ENCODE peak calls at places on chromosomes 4 and X, in four cellular contexts. L, G, V and O are unnamed samples.

GRCh38 chrX:115957862-115958490 is 212.6 kb upstream of the AGTR2 start:
- DNase-seq in L (no peak), G (peak), V (no peak), O (no peak)

GRCh38 chr4:24364852-24365251 is 219.5 kb downstream of the DHX15 start:
- DNase-seq in L (no peak), G (no peak), V (no peak), O (no peak)

GRCh38 chr4:185662030-185662778 is 126.9 kb upstream of the PDLIM3 start:
- DNase-seq in L (no peak), G (no peak), V (no peak), O (no peak)

GRCh38 chr4:25908491-25908901 is 5.5 kb upstream of the SMIM20 start:
- DNase-seq in L (no peak), G (peak), V (peak), O (no peak)

GRCh38 chr4:68209003-68209402 is 36.5 kb downstream of the TMPRSS11B start:
- DNase-seq in L (no peak), G (no peak), V (no peak), O (no peak)

GRCh38 chrX:68072016-68072415 is 361.3 kb downstream of the OPHN1 start:
- DNase-seq in L (no peak), G (no peak), V (no peak), O (no peak)

GRCh38 chrX:7514871-7515599 is 327.9 kb upstream of the VCX start:
- DNase-seq in L (no peak), G (no peak), V (no peak), O (no peak)

GRCh38 chr4:132396636-132397035 is 752.5 kb upstream of the PCDH10 start:
- DNase-seq in L (no peak), G (no peak), V (no peak), O (no peak)

GRCh38 chrX:16868920-16869319 is 1.2 kb downstream of the RBBP7 start:
- DNase-seq in L (no peak), G (no peak), V (no peak), O (no peak)

GRCh38 chrX:10818651-10819050 is 198.3 kb upstream of the MID1 start:
- DNase-seq in L (no peak), G (no peak), V (no peak), O (no peak)

GRCh38 chrX:76987381-76987780 is 459.8 kb upstream of the FGF16 start:
- DNase-seq in L (no peak), G (no peak), V (no peak), O (no peak)

GRCh38 chr4:21697583-21697982 is 251.0 kb downstream of the KCNIP4 start:
- DNase-seq in L (no peak), G (no peak), V (no peak), O (peak)

GRCh38 chrX:136147966-136148365 is 633 bp downstream of the FHL1 start:
- DNase-seq in L (no peak), G (no peak), V (no peak), O (peak)

GRCh38 chr4:177108708-177109107 is 201.0 kb upstream of the NEIL3 start:
- DNase-seq in L (no peak), G (no peak), V (no peak), O (no peak)

GRCh38 chr4:7390906-7391636 is 43.7 kb downstream of the PSAPL1 start:
- DNase-seq in L (no peak), G (no peak), V (no peak), O (no peak)

GRCh38 chr4:4311193-4311592 is 21.1 kb downstream of the ZBTB49 start:
- DNase-seq in L (no peak), G (no peak), V (no peak), O (no peak)

GRCh38 chrX:39750798-39751197 is 347.0 kb downstream of the BCOR start:
- DNase-seq in L (no peak), G (no peak), V (no peak), O (no peak)

GRCh38 chrX:110954428-110954827 is 141.6 kb upstream of the PAK3 start:
- DNase-seq in L (no peak), G (no peak), V (no peak), O (no peak)

GRCh38 chrX:139864613-139865012 is 68.2 kb downstream of the ATP11C start:
- DNase-seq in L (no peak), G (no peak), V (no peak), O (no peak)

DNA sequence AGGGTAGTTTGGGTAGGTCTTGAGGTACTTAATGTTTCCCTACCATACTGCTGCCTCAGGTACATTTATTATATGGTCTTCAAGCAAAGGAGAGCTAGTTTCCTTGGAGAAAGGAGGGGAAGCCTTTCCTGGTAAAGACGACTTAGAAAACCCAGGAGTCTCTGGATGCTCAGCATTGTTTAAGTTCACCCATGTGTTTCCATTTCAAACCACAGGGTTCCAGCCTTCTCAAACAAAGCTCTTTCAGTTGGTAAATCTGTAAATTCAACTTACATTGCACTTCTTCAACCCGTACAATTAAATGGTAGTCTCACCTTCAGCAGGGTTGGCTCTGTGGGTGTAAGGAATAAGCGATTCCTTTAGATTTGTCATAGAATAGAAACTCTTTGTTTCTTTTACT is 111.9 kb upstream of the UNC5C start:
- DNase-seq in L (no peak), G (no peak), V (no peak), O (no peak)
- TF ChIP-seq PHF8 in L (no peak), G (no peak), V (no peak), O (no peak)

GRCh38 chr4:137532869-137533236 is 559 bp upstream of the PCDH18 start:
- DNase-seq in L (no peak), G (no peak), V (no peak), O (no peak)

GRCh38 chr4:137533855-137534254 is 1.6 kb upstream of the PCDH18 start:
- DNase-seq in L (no peak), G (no peak), V (no peak), O (no peak)

GRCh38 chr4:137530176-137530575 is 2.1 kb downstream of the PCDH18 start:
- DNase-seq in L (no peak), G (no peak), V (no peak), O (no peak)

GRCh38 chr4:137531121-137531520 is 1.2 kb downstream of the PCDH18 start:
- DNase-seq in L (no peak), G (no peak), V (no peak), O (no peak)

DNA sequence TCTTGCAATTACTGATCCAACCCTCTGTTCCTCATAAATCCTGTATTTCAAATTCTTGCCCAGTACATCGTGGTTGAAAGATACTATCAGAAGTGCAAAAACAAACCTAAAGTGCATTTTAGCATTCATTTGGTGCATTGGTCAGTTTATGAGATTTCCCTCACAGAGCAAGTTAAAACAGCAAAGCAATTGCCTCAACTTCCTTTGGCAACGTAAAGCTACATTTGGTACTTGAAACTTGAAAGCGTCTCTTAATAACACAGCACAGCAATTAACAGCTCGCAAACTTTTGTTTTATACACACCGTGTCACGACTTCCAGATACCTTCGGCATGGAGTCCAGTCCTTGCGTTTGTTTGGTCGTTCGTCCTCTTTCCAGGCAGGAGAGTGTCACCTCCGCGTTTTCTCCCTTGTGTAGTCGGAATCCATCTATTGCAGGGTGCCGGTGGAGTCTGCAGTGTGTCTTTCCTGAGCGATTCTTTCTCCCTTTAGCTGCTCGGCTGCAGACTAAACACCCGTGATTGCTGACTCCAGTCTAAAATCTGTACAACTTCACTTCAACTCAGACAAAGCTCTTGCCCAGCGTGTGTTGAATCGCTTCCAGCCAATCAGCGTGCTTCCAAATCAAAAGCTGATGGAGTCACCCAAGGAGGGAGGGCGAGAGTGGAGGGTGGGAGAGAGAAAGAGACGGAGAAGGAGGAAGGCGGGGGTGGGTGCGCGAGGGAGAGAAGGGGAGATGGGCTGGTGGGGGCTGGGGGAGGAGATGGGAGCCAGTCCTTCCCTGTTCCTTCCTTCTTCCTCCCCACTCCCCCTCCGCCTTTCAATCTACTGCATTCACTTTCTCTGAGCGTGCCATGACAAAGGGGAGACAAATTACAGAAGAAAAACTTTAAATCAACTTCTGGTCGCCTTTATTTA is at the start of gene PCDH18:
- DNase-seq in L (no peak), G (no peak), V (no peak), O (peak)
- TF ChIP-seq PHF8 in L (no peak), G (no peak), V (no peak), O (peak)

GRCh38 chr4:65651031-65651430 is 19.3 kb downstream of the EPHA5 start:
- DNase-seq in L (no peak), G (no peak), V (no peak), O (no peak)
- TF ChIP-seq PHF8 in L (no peak), G (no peak), V (no peak), O (no peak)

GRCh38 chr4:109629775-109630174 is 69.7 kb downstream of the MCUB start:
- DNase-seq in L (no peak), G (no peak), V (no peak), O (no peak)
- TF ChIP-seq PHF8 in L (no peak), G (no peak), V (no peak), O (no peak)